ENCODE peak calls at places on chromosomes 11 and 22, in four cellular contexts. One of them, this sample, is unnamed.

GRCh38 chr11:84398017-84398626 is 1112.0 kb upstream of the CCDC90B start:
- DNase-seq in left cardiac atrium: no peak
- DNase-seq in pons: peak; percentile 47
- DNase-seq in kidney glomerular epithelial cell: no peak
- DNase-seq in this sample: no peak

GRCh38 chr11:8328848-8329330 is 65.2 kb upstream of the LMO1 start:
- DNase-seq in left cardiac atrium: peak; percentile 83
- DNase-seq in pons: peak; percentile 53
- DNase-seq in kidney glomerular epithelial cell: peak; percentile 61
- DNase-seq in this sample: peak; percentile 18

GRCh38 chr22:46589141-46589748 is 30.9 kb upstream of the GRAMD4 start:
- DNase-seq in left cardiac atrium: no peak
- DNase-seq in pons: no peak
- DNase-seq in kidney glomerular epithelial cell: no peak
- DNase-seq in this sample: no peak

GRCh38 chr11:1305558-1306056 is 3.8 kb downstream of the TOLLIP start:
- DNase-seq in left cardiac atrium: no peak
- DNase-seq in pons: no peak
- DNase-seq in kidney glomerular epithelial cell: peak; percentile 6
- DNase-seq in this sample: no peak

GRCh38 chr11:82636620-82637019 is 97.0 kb downstream of the FAM181B start:
- DNase-seq in left cardiac atrium: no peak
- DNase-seq in pons: no peak
- DNase-seq in kidney glomerular epithelial cell: no peak
- DNase-seq in this sample: no peak

GRCh38 chr11:9750551-9750950 is 86.7 kb downstream of the SWAP70 start:
- DNase-seq in left cardiac atrium: no peak
- DNase-seq in pons: no peak
- DNase-seq in kidney glomerular epithelial cell: no peak
- DNase-seq in this sample: no peak

GRCh38 chr11:117796456-117797428 is at the start of gene DSCAML1:
- DNase-seq in left cardiac atrium: peak; percentile 59
- DNase-seq in pons: no peak
- DNase-seq in kidney glomerular epithelial cell: no peak
- DNase-seq in this sample: no peak

GRCh38 chr11:115741376-115741775 is 237.2 kb upstream of the CADM1 start:
- DNase-seq in left cardiac atrium: no peak
- DNase-seq in pons: no peak
- DNase-seq in kidney glomerular epithelial cell: no peak
- DNase-seq in this sample: no peak